ENCODE peak calls at places on chromosomes 16 and 17, in seven cellular contexts. One of them, this sample, is unnamed.

GRCh38 chr17:37818689-37819088 is 73.8 kb upstream of the HNF1B start:
- DNase-seq in hepatic stellate cell: no peak
- DNase-seq in fibroblast of pulmonary artery: no peak
- DNase-seq in T-cell: no peak
- DNase-seq in smooth muscle cell of the brain vasculature: no peak
- DNase-seq in head of caudate nucleus: peak
- DNase-seq in activated T-cell treated with anti-CD3 and anti-CD28 coated beads, Interleukin-2, amount 50 U/mL, for 72 hours: no peak
- DNase-seq in this sample: no peak

GRCh38 chr16:85350973-85351372 is 238.7 kb upstream of the CIBAR2 start:
- DNase-seq in hepatic stellate cell: peak
- DNase-seq in fibroblast of pulmonary artery: peak
- DNase-seq in T-cell: no peak
- DNase-seq in smooth muscle cell of the brain vasculature: peak
- DNase-seq in head of caudate nucleus: peak
- DNase-seq in activated T-cell treated with anti-CD3 and anti-CD28 coated beads, Interleukin-2, amount 50 U/mL, for 72 hours: no peak
- DNase-seq in this sample: no peak

GRCh38 chr17:1713160-1713877 is 3.1 kb upstream of the TLCD2 start:
- DNase-seq in hepatic stellate cell: no peak
- DNase-seq in fibroblast of pulmonary artery: no peak
- DNase-seq in T-cell: no peak
- DNase-seq in smooth muscle cell of the brain vasculature: no peak
- DNase-seq in head of caudate nucleus: no peak
- DNase-seq in activated T-cell treated with anti-CD3 and anti-CD28 coated beads, Interleukin-2, amount 50 U/mL, for 72 hours: no peak
- DNase-seq in this sample: no peak

GRCh38 chr16:25691519-25692091 is at the start of gene HS3ST4:
- DNase-seq in hepatic stellate cell: no peak
- DNase-seq in fibroblast of pulmonary artery: no peak
- DNase-seq in T-cell: no peak
- DNase-seq in smooth muscle cell of the brain vasculature: no peak
- DNase-seq in head of caudate nucleus: peak
- DNase-seq in activated T-cell treated with anti-CD3 and anti-CD28 coated beads, Interleukin-2, amount 50 U/mL, for 72 hours: no peak
- DNase-seq in this sample: peak

GRCh38 chr16:11224894-11225676 is 30.9 kb downstream of the SOCS1 start:
- DNase-seq in hepatic stellate cell: no peak
- DNase-seq in fibroblast of pulmonary artery: no peak
- DNase-seq in T-cell: peak
- DNase-seq in smooth muscle cell of the brain vasculature: no peak
- DNase-seq in head of caudate nucleus: peak
- DNase-seq in activated T-cell treated with anti-CD3 and anti-CD28 coated beads, Interleukin-2, amount 50 U/mL, for 72 hours: peak
- DNase-seq in this sample: peak

GRCh38 chr17:80999224-81000088 is 7.8 kb downstream of the CHMP6 start:
- DNase-seq in hepatic stellate cell: no peak
- DNase-seq in fibroblast of pulmonary artery: no peak
- DNase-seq in T-cell: no peak
- DNase-seq in smooth muscle cell of the brain vasculature: no peak
- DNase-seq in head of caudate nucleus: no peak
- DNase-seq in activated T-cell treated with anti-CD3 and anti-CD28 coated beads, Interleukin-2, amount 50 U/mL, for 72 hours: no peak
- DNase-seq in this sample: no peak

GRCh38 chr17:74633261-74633783 is 9.8 kb upstream of the CD300E start:
- DNase-seq in hepatic stellate cell: no peak
- DNase-seq in fibroblast of pulmonary artery: no peak
- DNase-seq in T-cell: no peak
- DNase-seq in smooth muscle cell of the brain vasculature: no peak
- DNase-seq in head of caudate nucleus: no peak
- DNase-seq in activated T-cell treated with anti-CD3 and anti-CD28 coated beads, Interleukin-2, amount 50 U/mL, for 72 hours: no peak
- DNase-seq in this sample: no peak

GRCh38 chr17:45433136-45433535 is 466 bp upstream of the ARHGAP27 start:
- DNase-seq in hepatic stellate cell: no peak
- DNase-seq in fibroblast of pulmonary artery: no peak
- DNase-seq in T-cell: no peak
- DNase-seq in smooth muscle cell of the brain vasculature: no peak
- DNase-seq in head of caudate nucleus: no peak
- DNase-seq in activated T-cell treated with anti-CD3 and anti-CD28 coated beads, Interleukin-2, amount 50 U/mL, for 72 hours: no peak
- DNase-seq in this sample: no peak

GRCh38 chr16:71474864-71475263 is 12.8 kb upstream of the ZNF23 start:
- DNase-seq in hepatic stellate cell: peak
- DNase-seq in fibroblast of pulmonary artery: peak
- DNase-seq in T-cell: no peak
- DNase-seq in smooth muscle cell of the brain vasculature: no peak
- DNase-seq in head of caudate nucleus: no peak
- DNase-seq in activated T-cell treated with anti-CD3 and anti-CD28 coated beads, Interleukin-2, amount 50 U/mL, for 72 hours: no peak
- DNase-seq in this sample: no peak

GRCh38 chr16:84013787-84014569 is 28.6 kb downstream of the SLC38A8 start:
- DNase-seq in hepatic stellate cell: no peak
- DNase-seq in fibroblast of pulmonary artery: peak
- DNase-seq in T-cell: peak
- DNase-seq in smooth muscle cell of the brain vasculature: no peak
- DNase-seq in head of caudate nucleus: peak
- DNase-seq in activated T-cell treated with anti-CD3 and anti-CD28 coated beads, Interleukin-2, amount 50 U/mL, for 72 hours: peak
- DNase-seq in this sample: no peak

GRCh38 chr17:75641343-75641742 is 8.1 kb downstream of the SMIM5 start:
- DNase-seq in hepatic stellate cell: no peak
- DNase-seq in fibroblast of pulmonary artery: no peak
- DNase-seq in T-cell: no peak
- DNase-seq in smooth muscle cell of the brain vasculature: no peak
- DNase-seq in head of caudate nucleus: peak
- DNase-seq in activated T-cell treated with anti-CD3 and anti-CD28 coated beads, Interleukin-2, amount 50 U/mL, for 72 hours: no peak
- DNase-seq in this sample: no peak

GRCh38 chr17:75402038-75402437 is 3.4 kb downstream of the GRB2 start:
- DNase-seq in hepatic stellate cell: no peak
- DNase-seq in fibroblast of pulmonary artery: no peak
- DNase-seq in T-cell: no peak
- DNase-seq in smooth muscle cell of the brain vasculature: no peak
- DNase-seq in head of caudate nucleus: no peak
- DNase-seq in activated T-cell treated with anti-CD3 and anti-CD28 coated beads, Interleukin-2, amount 50 U/mL, for 72 hours: no peak
- DNase-seq in this sample: no peak

GRCh38 chr16:54965464-54965863 is 34.8 kb downstream of the IRX5 start:
- DNase-seq in hepatic stellate cell: no peak
- DNase-seq in fibroblast of pulmonary artery: no peak
- DNase-seq in T-cell: no peak
- DNase-seq in smooth muscle cell of the brain vasculature: no peak
- DNase-seq in head of caudate nucleus: no peak
- DNase-seq in activated T-cell treated with anti-CD3 and anti-CD28 coated beads, Interleukin-2, amount 50 U/mL, for 72 hours: no peak
- DNase-seq in this sample: no peak

GRCh38 chr17:65474658-65475057 is 86.8 kb downstream of the AXIN2 start:
- DNase-seq in hepatic stellate cell: no peak
- DNase-seq in fibroblast of pulmonary artery: no peak
- DNase-seq in T-cell: no peak
- DNase-seq in smooth muscle cell of the brain vasculature: no peak
- DNase-seq in head of caudate nucleus: no peak
- DNase-seq in activated T-cell treated with anti-CD3 and anti-CD28 coated beads, Interleukin-2, amount 50 U/mL, for 72 hours: no peak
- DNase-seq in this sample: no peak

GRCh38 chr17:74165811-74166365 is 37.6 kb upstream of the RPL38 start:
- DNase-seq in hepatic stellate cell: no peak
- DNase-seq in fibroblast of pulmonary artery: no peak
- DNase-seq in T-cell: no peak
- DNase-seq in smooth muscle cell of the brain vasculature: no peak
- DNase-seq in head of caudate nucleus: peak
- DNase-seq in activated T-cell treated with anti-CD3 and anti-CD28 coated beads, Interleukin-2, amount 50 U/mL, for 72 hours: no peak
- DNase-seq in this sample: no peak

GRCh38 chr17:8288336-8289102 is at the start of gene RANGRF:
- DNase-seq in hepatic stellate cell: peak
- DNase-seq in fibroblast of pulmonary artery: peak
- DNase-seq in T-cell: peak
- DNase-seq in smooth muscle cell of the brain vasculature: peak
- DNase-seq in head of caudate nucleus: peak
- DNase-seq in activated T-cell treated with anti-CD3 and anti-CD28 coated beads, Interleukin-2, amount 50 U/mL, for 72 hours: peak
- DNase-seq in this sample: peak

GRCh38 chr17:39246274-39246673 is 20.5 kb upstream of the STAC2 start:
- DNase-seq in hepatic stellate cell: no peak
- DNase-seq in fibroblast of pulmonary artery: no peak
- DNase-seq in T-cell: no peak
- DNase-seq in smooth muscle cell of the brain vasculature: no peak
- DNase-seq in head of caudate nucleus: no peak
- DNase-seq in activated T-cell treated with anti-CD3 and anti-CD28 coated beads, Interleukin-2, amount 50 U/mL, for 72 hours: no peak
- DNase-seq in this sample: no peak

GRCh38 chr16:57071840-57072541 is 20.4 kb upstream of the CPNE2 start:
- DNase-seq in hepatic stellate cell: peak
- DNase-seq in fibroblast of pulmonary artery: peak
- DNase-seq in T-cell: no peak
- DNase-seq in smooth muscle cell of the brain vasculature: no peak
- DNase-seq in head of caudate nucleus: no peak
- DNase-seq in activated T-cell treated with anti-CD3 and anti-CD28 coated beads, Interleukin-2, amount 50 U/mL, for 72 hours: no peak
- DNase-seq in this sample: no peak

GRCh38 chr17:33016920-33017319 is 25.3 kb downstream of the SPACA3 start:
- DNase-seq in hepatic stellate cell: no peak
- DNase-seq in fibroblast of pulmonary artery: no peak
- DNase-seq in T-cell: no peak
- DNase-seq in smooth muscle cell of the brain vasculature: no peak
- DNase-seq in head of caudate nucleus: no peak
- DNase-seq in activated T-cell treated with anti-CD3 and anti-CD28 coated beads, Interleukin-2, amount 50 U/mL, for 72 hours: no peak
- DNase-seq in this sample: no peak

GRCh38 chr16:57698812-57699405 is 4.3 kb downstream of the DRC7 start:
- DNase-seq in hepatic stellate cell: no peak
- DNase-seq in fibroblast of pulmonary artery: no peak
- DNase-seq in T-cell: no peak
- DNase-seq in smooth muscle cell of the brain vasculature: no peak
- DNase-seq in head of caudate nucleus: no peak
- DNase-seq in activated T-cell treated with anti-CD3 and anti-CD28 coated beads, Interleukin-2, amount 50 U/mL, for 72 hours: no peak
- DNase-seq in this sample: no peak

GRCh38 chr16:85348065-85348840 is 236.0 kb upstream of the CIBAR2 start:
- DNase-seq in hepatic stellate cell: no peak
- DNase-seq in fibroblast of pulmonary artery: no peak
- DNase-seq in T-cell: no peak
- DNase-seq in smooth muscle cell of the brain vasculature: no peak
- DNase-seq in head of caudate nucleus: no peak
- DNase-seq in activated T-cell treated with anti-CD3 and anti-CD28 coated beads, Interleukin-2, amount 50 U/mL, for 72 hours: no peak
- DNase-seq in this sample: no peak

GRCh38 chr16:57284206-57284951 is at the start of gene PLLP:
- DNase-seq in hepatic stellate cell: peak
- DNase-seq in fibroblast of pulmonary artery: no peak
- DNase-seq in T-cell: peak
- DNase-seq in smooth muscle cell of the brain vasculature: no peak
- DNase-seq in head of caudate nucleus: peak
- DNase-seq in activated T-cell treated with anti-CD3 and anti-CD28 coated beads, Interleukin-2, amount 50 U/mL, for 72 hours: peak
- DNase-seq in this sample: peak

GRCh38 chr17:50613007-50613406 is 21.7 kb upstream of the ABCC3 start:
- DNase-seq in hepatic stellate cell: no peak
- DNase-seq in fibroblast of pulmonary artery: no peak
- DNase-seq in T-cell: no peak
- DNase-seq in smooth muscle cell of the brain vasculature: no peak
- DNase-seq in head of caudate nucleus: peak
- DNase-seq in activated T-cell treated with anti-CD3 and anti-CD28 coated beads, Interleukin-2, amount 50 U/mL, for 72 hours: no peak
- DNase-seq in this sample: no peak

GRCh38 chr16:30370444-30371247 is at the start of gene TBC1D10B:
- DNase-seq in hepatic stellate cell: peak
- DNase-seq in fibroblast of pulmonary artery: peak
- DNase-seq in T-cell: peak
- DNase-seq in smooth muscle cell of the brain vasculature: peak
- DNase-seq in head of caudate nucleus: peak
- DNase-seq in activated T-cell treated with anti-CD3 and anti-CD28 coated beads, Interleukin-2, amount 50 U/mL, for 72 hours: peak
- DNase-seq in this sample: peak

GRCh38 chr17:34816806-34817205 is 144.5 kb downstream of the CCT6B start:
- DNase-seq in hepatic stellate cell: no peak
- DNase-seq in fibroblast of pulmonary artery: no peak
- DNase-seq in T-cell: no peak
- DNase-seq in smooth muscle cell of the brain vasculature: no peak
- DNase-seq in head of caudate nucleus: no peak
- DNase-seq in activated T-cell treated with anti-CD3 and anti-CD28 coated beads, Interleukin-2, amount 50 U/mL, for 72 hours: no peak
- DNase-seq in this sample: no peak

GRCh38 chr17:79670537-79671386 is 59.9 kb upstream of the RBFOX3 start:
- DNase-seq in hepatic stellate cell: no peak
- DNase-seq in fibroblast of pulmonary artery: no peak
- DNase-seq in T-cell: no peak
- DNase-seq in smooth muscle cell of the brain vasculature: no peak
- DNase-seq in head of caudate nucleus: no peak
- DNase-seq in activated T-cell treated with anti-CD3 and anti-CD28 coated beads, Interleukin-2, amount 50 U/mL, for 72 hours: no peak
- DNase-seq in this sample: no peak

GRCh38 chr17:62781356-62781755 is 26.8 kb downstream of the MARCHF10 start:
- DNase-seq in hepatic stellate cell: no peak
- DNase-seq in fibroblast of pulmonary artery: peak
- DNase-seq in T-cell: no peak
- DNase-seq in smooth muscle cell of the brain vasculature: no peak
- DNase-seq in head of caudate nucleus: peak
- DNase-seq in activated T-cell treated with anti-CD3 and anti-CD28 coated beads, Interleukin-2, amount 50 U/mL, for 72 hours: no peak
- DNase-seq in this sample: no peak

GRCh38 chr17:27540300-27541105 is 84.3 kb downstream of the KSR1 start:
- DNase-seq in hepatic stellate cell: peak
- DNase-seq in fibroblast of pulmonary artery: peak
- DNase-seq in T-cell: no peak
- DNase-seq in smooth muscle cell of the brain vasculature: peak
- DNase-seq in head of caudate nucleus: peak
- DNase-seq in activated T-cell treated with anti-CD3 and anti-CD28 coated beads, Interleukin-2, amount 50 U/mL, for 72 hours: no peak
- DNase-seq in this sample: no peak

GRCh38 chr16:1762879-1763520 is 8.3 kb downstream of the NME3 start:
- DNase-seq in hepatic stellate cell: no peak
- DNase-seq in fibroblast of pulmonary artery: no peak
- DNase-seq in T-cell: no peak
- DNase-seq in smooth muscle cell of the brain vasculature: no peak
- DNase-seq in head of caudate nucleus: no peak
- DNase-seq in activated T-cell treated with anti-CD3 and anti-CD28 coated beads, Interleukin-2, amount 50 U/mL, for 72 hours: no peak
- DNase-seq in this sample: no peak

GRCh38 chr17:38943607-38944006 is 18.2 kb downstream of the LASP1NB start:
- DNase-seq in hepatic stellate cell: no peak
- DNase-seq in fibroblast of pulmonary artery: no peak
- DNase-seq in T-cell: no peak
- DNase-seq in smooth muscle cell of the brain vasculature: no peak
- DNase-seq in head of caudate nucleus: no peak
- DNase-seq in activated T-cell treated with anti-CD3 and anti-CD28 coated beads, Interleukin-2, amount 50 U/mL, for 72 hours: no peak
- DNase-seq in this sample: no peak